ENCODE peak calls at places on chromosomes 5 and 9, in six cellular contexts. H, D, S, G, Y and U are unnamed samples.

GRCh38 chr5:67163231-67163756 is 33.3 kb downstream of the CD180 start:
- DNase-seq in G (no peak), S (peak), D (no peak), H (no peak), Y (no peak), U (no peak)

GRCh38 chr5:3311443-3311842 is 284.2 kb upstream of the IRX1 start:
- DNase-seq in G (no peak), S (no peak), Y (no peak), D (no peak), H (no peak), U (no peak)

GRCh38 chr9:37587521-37587920 is 4.9 kb downstream of the TOMM5 start:
- DNase-seq in S (no peak), D (no peak), G (no peak), Y (no peak), H (no peak), U (no peak)

GRCh38 chr9:116387934-116388714 is 234.5 kb downstream of the PAPPA start:
- DNase-seq in D (no peak), Y (no peak), S (no peak), G (no peak), H (no peak), U (no peak)

GRCh38 chr9:124574944-124575343 is 67.7 kb upstream of the NR5A1 start:
- DNase-seq in Y (no peak), H (no peak), S (no peak), D (peak), G (no peak), U (no peak)

GRCh38 chr9:79883073-79883645 is 311.4 kb downstream of the TLE4 start:
- DNase-seq in D (no peak), H (no peak), G (no peak), Y (no peak), S (no peak), U (no peak)

GRCh38 chr5:84058561-84058960 is 326.1 kb downstream of the EDIL3 start:
- DNase-seq in Y (no peak), H (no peak), G (no peak), S (no peak), D (no peak), U (no peak)

GRCh38 chr9:134004881-134005280 is 12.8 kb upstream of the VAV2 start:
- DNase-seq in G (no peak), S (no peak), D (no peak), Y (no peak), H (no peak), U (no peak)

GRCh38 chr5:13470256-13470655 is 474.2 kb downstream of the DNAH5 start:
- DNase-seq in S (no peak), Y (no peak), D (no peak), G (no peak), H (no peak), U (no peak)

GRCh38 chr5:149024477-149024876 is 38.4 kb downstream of the SH3TC2 start:
- DNase-seq in G (no peak), D (no peak), S (no peak), H (no peak), Y (no peak), U (no peak)

GRCh38 chr9:7536310-7536939 is 263.2 kb downstream of the DMAC1 start:
- DNase-seq in G (no peak), D (peak), H (peak), Y (no peak), S (peak), U (no peak)

GRCh38 chr9:14314929-14315753 is 1.2 kb upstream of the NFIB start:
- DNase-seq in G (no peak), H (peak), S (peak), D (peak), Y (no peak), U (no peak)

GRCh38 chr9:38467404-38467803 is 43.1 kb upstream of the IGFBPL1 start:
- DNase-seq in H (no peak), Y (no peak), G (no peak), D (no peak), S (no peak), U (no peak)

GRCh38 chr5:30890377-30890776 is 303.1 kb upstream of the CDH6 start:
- DNase-seq in S (no peak), D (no peak), H (no peak), Y (no peak), G (no peak), U (no peak)

GRCh38 chr5:150409638-150410523 is 2.8 kb downstream of the CD74 start:
- DNase-seq in G (peak), D (peak), Y (peak), H (peak), S (peak), U (peak)

GRCh38 chr5:150413176-150413901 is 629 bp upstream of the CD74 start:
- DNase-seq in D (no peak), S (no peak), G (no peak), Y (no peak), H (no peak), U (no peak)

GRCh38 chr5:150410524-150411244 is 2.0 kb downstream of the CD74 start:
- DNase-seq in S (peak), H (no peak), G (no peak), Y (peak), D (peak), U (peak)

GRCh38 chr5:150412319-150413175 is at the start of gene CD74:
- DNase-seq in H (no peak), G (no peak), S (peak), Y (peak), D (peak), U (peak)

GRCh38 chr5:150411245-150411979 is 1.3 kb downstream of the CD74 start:
- DNase-seq in Y (no peak), G (no peak), H (no peak), D (no peak), S (no peak), U (peak)
- H3K4me3 ChIP-seq in Y (peak), G (no peak), H (no peak), D (peak), S (no peak), U (peak)

GRCh38 chr9:129861447-129861827 is 26.2 kb downstream of the USP20 start:
- DNase-seq in D (no peak), S (no peak), G (no peak), H (no peak), Y (no peak), U (no peak)
- TF ChIP-seq GABPA in D (no peak), S (no peak), G (no peak), H (no peak), Y (no peak), U (no peak)

GRCh38 chr9:128393171-128393761 is 22.1 kb downstream of the URM1 start:
- DNase-seq in S (peak), D (no peak), Y (no peak), H (no peak), G (no peak), U (no peak)
- H3K4me3 ChIP-seq in S (no peak), D (no peak), Y (no peak), H (no peak), G (peak), U (no peak)

GRCh38 chr5:6907320-6907918 is 194.2 kb downstream of the TENT4A start:
- DNase-seq in D (no peak), S (no peak), G (no peak), H (no peak), Y (no peak), U (no peak)

GRCh38 chr5:6905883-6906282 is 192.7 kb downstream of the TENT4A start:
- DNase-seq in S (no peak), G (no peak), D (no peak), H (no peak), Y (no peak), U (no peak)

GRCh38 chr5:6915574-6915973 is 202.3 kb downstream of the TENT4A start:
- DNase-seq in S (no peak), G (no peak), H (no peak), D (no peak), Y (no peak), U (no peak)

GRCh38 chr5:6914336-6914735 is 201.1 kb downstream of the TENT4A start:
- DNase-seq in H (no peak), D (no peak), S (no peak), Y (no peak), G (no peak), U (no peak)

DNA sequence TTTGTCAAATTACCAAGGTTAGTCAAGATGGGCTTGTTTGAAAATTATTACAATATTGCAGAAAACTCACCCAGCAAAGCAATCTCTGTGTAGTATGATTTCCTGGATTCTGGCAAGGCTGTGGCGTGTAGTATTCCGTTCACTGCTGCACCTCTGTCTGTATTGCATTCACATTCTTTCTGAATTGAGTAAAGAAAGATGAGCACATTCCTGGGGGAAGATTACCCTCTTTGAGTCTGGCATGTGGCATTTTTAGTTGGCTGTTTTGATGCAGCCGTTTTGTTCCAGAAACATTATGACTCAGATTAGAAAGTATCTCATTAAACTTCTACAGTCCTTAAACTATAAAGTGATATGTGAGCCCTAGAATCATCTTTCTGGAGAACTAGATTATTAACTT is 197.7 kb downstream of the TENT4A start:
- DNase-seq in S (no peak), D (no peak), H (no peak), Y (no peak), G (no peak), U (no peak)
- TF ChIP-seq GABPA in S (no peak), D (no peak), H (no peak), Y (no peak), G (no peak), U (no peak)

DNA sequence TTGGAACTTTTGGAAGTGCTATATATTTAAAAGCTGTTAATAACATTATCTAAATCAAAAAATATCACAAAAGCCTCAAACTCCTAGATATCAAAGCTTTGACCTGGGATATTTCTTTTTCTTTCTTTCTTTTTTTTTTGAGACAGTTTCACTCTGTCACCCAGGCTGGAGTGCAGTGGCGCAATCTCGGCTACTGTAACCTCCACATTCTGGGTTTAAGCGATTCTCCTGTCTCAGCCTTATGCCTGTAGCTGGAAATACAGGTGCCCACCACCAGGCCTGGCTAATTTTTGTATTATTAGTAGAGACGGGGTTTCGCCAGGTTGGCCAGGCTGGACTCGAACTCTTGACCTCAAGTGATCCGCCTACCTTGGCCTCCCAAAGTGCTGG is 31.3 kb downstream of the RAPGEF1 start:
- DNase-seq in G (no peak), H (no peak), S (no peak), Y (no peak), D (no peak), U (no peak)
- H3K4me3 ChIP-seq in G (no peak), H (no peak), S (no peak), Y (no peak), D (no peak), U (no peak)

GRCh38 chr5:40355181-40355580 is 324.5 kb upstream of the PTGER4 start:
- DNase-seq in Y (no peak), H (no peak), S (no peak), G (no peak), D (no peak), U (no peak)
- TF ChIP-seq GABPA in Y (no peak), H (no peak), S (no peak), G (no peak), D (no peak), U (no peak)